ENCODE peak calls at places on chromosomes 11 and 22, in four cellular contexts. One of them, this sample, is unnamed.

GRCh38 chr11:65292866-65293265 is 21.8 kb upstream of the CDC42EP2 start:
- DNase-seq in A549: no peak
- DNase-seq in K562: no peak
- DNase-seq in HepG2: no peak
- DNase-seq in this sample: no peak

GRCh38 chr22:38284042-38284402 is 11.2 kb upstream of the TMEM184B start:
- DNase-seq in A549: no peak
- DNase-seq in K562: no peak
- DNase-seq in HepG2: peak
- DNase-seq in this sample: no peak

GRCh38 chr11:117226388-117227385 is 5.2 kb downstream of the PCSK7 start:
- DNase-seq in A549: peak
- DNase-seq in K562: peak
- DNase-seq in HepG2: peak
- DNase-seq in this sample: no peak

GRCh38 chr11:28505216-28505615 is 397.0 kb downstream of the METTL15 start:
- DNase-seq in A549: no peak
- DNase-seq in K562: no peak
- DNase-seq in HepG2: no peak
- DNase-seq in this sample: no peak

GRCh38 chr11:128569291-128569690 is 18.1 kb downstream of the ETS1 start:
- DNase-seq in A549: no peak
- DNase-seq in K562: no peak
- DNase-seq in HepG2: no peak
- DNase-seq in this sample: no peak

GRCh38 chr22:22576244-22576988 is 17.4 kb upstream of the PRAME start:
- DNase-seq in A549: peak
- DNase-seq in K562: peak
- DNase-seq in HepG2: peak
- DNase-seq in this sample: peak

GRCh38 chr22:43060213-43060612 is 29.0 kb downstream of the TTLL1 start:
- DNase-seq in A549: no peak
- DNase-seq in K562: peak
- DNase-seq in HepG2: peak
- DNase-seq in this sample: peak

GRCh38 chr11:44905131-44905866 is 45.4 kb downstream of the TP53I11 start:
- DNase-seq in A549: no peak
- DNase-seq in K562: peak
- DNase-seq in HepG2: no peak
- DNase-seq in this sample: no peak

GRCh38 chr11:129333873-129334272 is 41.8 kb upstream of the BARX2 start:
- DNase-seq in A549: peak
- DNase-seq in K562: no peak
- DNase-seq in HepG2: no peak
- DNase-seq in this sample: no peak

GRCh38 chr22:22959147-22959827 is 71.7 kb downstream of the IGLL5 start:
- DNase-seq in A549: peak
- DNase-seq in K562: peak
- DNase-seq in HepG2: peak
- DNase-seq in this sample: peak

GRCh38 chr11:62664405-62665074 is 470 bp downstream of the C11orf98 start:
- DNase-seq in A549: no peak
- DNase-seq in K562: peak
- DNase-seq in HepG2: peak
- DNase-seq in this sample: peak

GRCh38 chr11:108580043-108580442 is 13.5 kb downstream of the EXPH5 start:
- DNase-seq in A549: no peak
- DNase-seq in K562: no peak
- DNase-seq in HepG2: no peak
- DNase-seq in this sample: no peak

GRCh38 chr11:88335284-88335683 is 2.3 kb downstream of the CTSC start:
- DNase-seq in A549: no peak
- DNase-seq in K562: no peak
- DNase-seq in HepG2: peak
- DNase-seq in this sample: no peak

GRCh38 chr22:43848366-43849171 is 13.7 kb downstream of the SULT4A1 start:
- DNase-seq in A549: no peak
- DNase-seq in K562: no peak
- DNase-seq in HepG2: no peak
- DNase-seq in this sample: peak

DNA sequence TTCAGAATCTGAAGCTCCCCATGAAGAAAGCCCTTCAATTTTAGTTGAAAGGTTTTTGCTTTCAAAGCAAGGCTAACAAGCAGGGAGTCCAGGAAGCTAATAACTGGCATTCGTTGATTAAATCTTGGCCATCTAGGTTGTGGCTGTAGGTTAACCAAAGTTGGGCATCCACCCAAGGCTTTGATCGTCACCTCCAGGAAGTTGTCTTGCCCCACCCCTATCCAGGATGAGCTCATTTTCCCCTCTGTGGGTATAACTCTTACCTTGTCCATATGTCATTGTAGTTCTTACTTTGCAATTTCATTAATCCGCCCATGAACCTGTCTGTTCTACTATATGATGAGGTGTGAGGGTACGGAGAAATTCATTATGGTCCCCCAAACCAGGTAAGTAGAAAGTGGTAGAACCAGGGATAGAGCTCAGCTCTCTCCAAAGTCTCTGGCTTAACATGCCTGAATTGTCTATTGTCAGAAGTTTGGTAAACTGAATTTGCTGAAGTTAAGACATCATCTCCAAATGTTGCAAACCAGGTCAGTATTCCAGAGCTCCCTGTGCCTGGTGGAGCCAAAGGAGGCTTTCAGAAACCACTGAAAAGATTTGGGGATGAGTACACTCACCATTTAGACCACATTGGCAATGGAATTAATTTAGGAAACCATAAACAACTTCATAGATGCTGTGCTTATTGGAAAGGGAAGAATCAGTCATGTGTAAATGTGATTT is 97.1 kb downstream of the CD44 start:
- DNase-seq in A549: peak
- DNase-seq in K562: no peak
- DNase-seq in HepG2: no peak
- DNase-seq in this sample: no peak
- TF ChIP-seq CTCF in A549: no peak
- TF ChIP-seq CTCF in K562: no peak
- TF ChIP-seq CTCF in HepG2: no peak
- TF ChIP-seq CTCF in this sample: no peak

DNA sequence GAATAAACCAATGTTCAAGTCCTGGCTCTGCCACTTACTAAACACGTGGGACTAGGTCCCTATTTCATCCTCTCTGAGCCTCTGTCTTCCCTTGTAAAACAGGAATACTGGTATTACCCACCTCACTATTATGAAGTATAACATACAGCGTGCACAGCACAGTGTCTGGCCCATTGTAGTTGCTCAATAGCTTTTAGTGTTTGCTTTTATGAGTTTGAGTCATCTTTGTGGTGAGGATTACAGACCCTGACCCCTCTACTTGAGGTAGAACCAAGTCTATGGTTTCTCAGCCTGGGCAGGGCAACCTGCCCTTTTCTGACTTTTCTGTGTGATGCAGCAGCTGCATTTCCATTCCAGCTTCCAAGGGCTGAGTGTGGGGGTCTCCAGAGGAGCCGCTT is 16.5 kb downstream of the PRR5L start:
- DNase-seq in A549: no peak
- DNase-seq in K562: no peak
- DNase-seq in HepG2: no peak
- DNase-seq in this sample: no peak
- TF ChIP-seq NR3C1 in A549: no peak
- TF ChIP-seq NR3C1 in K562: no peak
- TF ChIP-seq NR3C1 in HepG2: no peak
- TF ChIP-seq NR3C1 in this sample: no peak

GRCh38 chr22:19811211-19811621 is 43.5 kb downstream of the GNB1L start:
- DNase-seq in A549: no peak
- DNase-seq in K562: no peak
- DNase-seq in HepG2: no peak
- DNase-seq in this sample: no peak

GRCh38 chr22:19814428-19814827 is 40.2 kb downstream of the GNB1L start:
- DNase-seq in A549: no peak
- DNase-seq in K562: no peak
- DNase-seq in HepG2: no peak
- DNase-seq in this sample: no peak

GRCh38 chr22:19812910-19813309 is 41.8 kb downstream of the GNB1L start:
- DNase-seq in A549: no peak
- DNase-seq in K562: no peak
- DNase-seq in HepG2: no peak
- DNase-seq in this sample: no peak

GRCh38 chr22:19810381-19811141 is 44.1 kb downstream of the GNB1L start:
- DNase-seq in A549: no peak
- DNase-seq in K562: no peak
- DNase-seq in HepG2: no peak
- DNase-seq in this sample: peak

GRCh38 chr22:19811811-19812771 is 42.6 kb downstream of the GNB1L start:
- DNase-seq in A549: no peak
- DNase-seq in K562: no peak
- DNase-seq in HepG2: no peak
- DNase-seq in this sample: no peak
- TF ChIP-seq MAX in A549: no peak
- TF ChIP-seq MAX in K562: no peak
- TF ChIP-seq MAX in HepG2: no peak
- TF ChIP-seq MAX in this sample: no peak

GRCh38 chr11:113690619-113691569 is 15.2 kb downstream of the TMPRSS5 start:
- DNase-seq in A549: peak
- DNase-seq in K562: peak
- DNase-seq in HepG2: peak
- DNase-seq in this sample: peak
- TF ChIP-seq CTCF in A549: peak
- TF ChIP-seq CTCF in K562: peak
- TF ChIP-seq CTCF in HepG2: peak
- TF ChIP-seq CTCF in this sample: peak

GRCh38 chr11:33310720-33311500 is 53.7 kb downstream of the HIPK3 start:
- DNase-seq in A549: no peak
- DNase-seq in K562: no peak
- DNase-seq in HepG2: no peak
- DNase-seq in this sample: no peak

GRCh38 chr11:33309118-33309517 is 51.9 kb downstream of the HIPK3 start:
- DNase-seq in A549: no peak
- DNase-seq in K562: no peak
- DNase-seq in HepG2: no peak
- DNase-seq in this sample: no peak

GRCh38 chr11:33307984-33308383 is 50.8 kb downstream of the HIPK3 start:
- DNase-seq in A549: no peak
- DNase-seq in K562: no peak
- DNase-seq in HepG2: no peak
- DNase-seq in this sample: no peak

GRCh38 chr11:33315822-33316221 is 58.6 kb downstream of the HIPK3 start:
- DNase-seq in A549: no peak
- DNase-seq in K562: no peak
- DNase-seq in HepG2: no peak
- DNase-seq in this sample: no peak

DNA sequence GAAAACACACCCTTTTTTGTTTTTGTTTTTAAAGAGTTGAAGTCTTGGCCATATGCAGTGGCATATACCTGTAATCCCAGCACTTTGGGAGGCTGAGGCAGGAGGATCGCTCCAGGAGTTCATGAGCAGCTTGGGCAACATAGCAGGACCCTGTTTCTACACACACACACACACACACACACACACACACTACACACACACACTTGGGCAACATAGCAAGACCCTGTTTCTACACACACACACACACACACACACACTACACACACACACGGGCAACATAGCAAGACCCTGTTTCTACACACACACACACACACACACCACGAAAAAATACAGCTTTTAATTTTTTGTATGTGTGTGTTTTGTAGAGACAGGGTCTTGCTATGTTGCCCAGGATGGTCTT is 54.5 kb downstream of the HIPK3 start:
- DNase-seq in A549: no peak
- DNase-seq in K562: no peak
- DNase-seq in HepG2: no peak
- DNase-seq in this sample: no peak
- TF ChIP-seq NR3C1 in A549: no peak
- TF ChIP-seq NR3C1 in K562: no peak
- TF ChIP-seq NR3C1 in HepG2: no peak
- TF ChIP-seq NR3C1 in this sample: no peak

DNA sequence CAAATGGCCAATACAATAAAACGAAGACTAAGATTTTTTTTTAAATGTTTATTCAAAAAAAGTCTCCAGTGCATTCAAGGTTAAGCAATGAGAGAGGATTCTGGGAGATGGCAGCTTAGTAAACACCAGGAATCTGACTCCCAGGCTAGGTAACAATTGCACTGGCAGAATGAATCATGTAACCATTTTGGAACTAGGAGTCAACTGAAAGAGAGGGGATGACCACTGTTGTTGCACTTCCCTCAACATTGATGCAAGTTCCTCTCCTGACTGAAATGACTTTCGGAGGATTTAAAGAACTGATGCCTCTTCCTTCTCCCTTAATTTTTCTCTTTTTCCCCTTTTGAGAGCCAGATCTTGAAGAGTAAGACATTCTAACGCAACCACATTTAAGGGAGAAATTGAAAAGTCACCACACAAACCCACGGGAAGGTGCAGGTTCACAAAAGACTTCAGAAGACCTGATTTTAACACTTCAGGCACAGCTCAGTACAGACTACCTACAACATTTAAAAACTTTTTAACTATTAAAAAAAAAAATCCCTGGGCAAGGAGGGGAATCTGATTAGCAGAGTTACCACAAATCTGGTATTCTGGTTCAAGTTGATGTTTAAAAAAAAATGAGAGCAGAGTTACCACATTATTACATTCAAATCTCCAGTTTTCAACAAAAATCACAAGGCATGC is 56.8 kb downstream of the FCHSD2 start:
- DNase-seq in A549: no peak
- DNase-seq in K562: no peak
- DNase-seq in HepG2: peak
- DNase-seq in this sample: no peak
- TF ChIP-seq MAX in A549: no peak
- TF ChIP-seq MAX in K562: no peak
- TF ChIP-seq MAX in HepG2: no peak
- TF ChIP-seq MAX in this sample: no peak